ENCODE peak calls at places on chromosomes 16 and 17, in four cellular contexts. J, A, T and D are unnamed samples.

GRCh38 chr17:39666601-39667261 is 1.5 kb upstream of the PNMT start:
- DNase-seq in J (peak), A (no peak), T (no peak), D (no peak)

GRCh38 chr17:76027159-76027839 is at the start of gene EVPL:
- DNase-seq in J (no peak), A (peak), T (no peak), D (no peak)

GRCh38 chr17:1776328-1776727 is 14.5 kb downstream of the SERPINF1 start:
- DNase-seq in J (no peak), A (no peak), T (no peak), D (no peak)

GRCh38 chr16:4685776-4686496 is 7.4 kb upstream of the NUDT16L1 start:
- DNase-seq in J (no peak), A (no peak), T (no peak), D (no peak)

GRCh38 chr17:69672924-69673323 is 258.4 kb downstream of the MAP2K6 start:
- DNase-seq in J (no peak), A (no peak), T (no peak), D (no peak)

GRCh38 chr17:2697611-2698162 is 13.9 kb downstream of the CLUH start:
- DNase-seq in J (peak), A (no peak), T (no peak), D (no peak)

GRCh38 chr16:57113042-57113453 is 20.7 kb downstream of the CPNE2 start:
- DNase-seq in J (no peak), A (no peak), T (no peak), D (no peak)

GRCh38 chr16:49081556-49081955 is 200.1 kb downstream of the CBLN1 start:
- DNase-seq in J (no peak), A (no peak), T (no peak), D (no peak)

GRCh38 chr17:50518265-50519023 is 10.2 kb downstream of the MYCBPAP start:
- DNase-seq in J (no peak), A (no peak), T (no peak), D (no peak)

GRCh38 chr16:75266738-75267630 is 15.6 kb upstream of the BCAR1 start:
- DNase-seq in J (no peak), A (no peak), T (no peak), D (no peak)

GRCh38 chr17:63835167-63835720 is 7.2 kb downstream of the SMARCD2 start:
- DNase-seq in J (no peak), A (no peak), T (no peak), D (no peak)

GRCh38 chr17:73349138-73349537 is 37.3 kb upstream of the CDC42EP4 start:
- DNase-seq in J (no peak), A (no peak), T (peak), D (no peak)

GRCh38 chr16:30660424-30661251 is 2.4 kb downstream of the FBRS start:
- DNase-seq in J (no peak), A (no peak), T (no peak), D (no peak)

GRCh38 chr16:11494029-11494428 is 92.7 kb downstream of the LITAF start:
- DNase-seq in J (no peak), A (no peak), T (no peak), D (no peak)

GRCh38 chr17:77849203-77849602 is 109.3 kb upstream of the TNRC6C start:
- DNase-seq in J (no peak), A (no peak), T (no peak), D (no peak)

GRCh38 chr16:78813917-78814316 is 714.5 kb downstream of the WWOX start:
- DNase-seq in J (no peak), A (no peak), T (no peak), D (no peak)

GRCh38 chr17:45425984-45426413 is 6.7 kb downstream of the ARHGAP27 start:
- DNase-seq in J (no peak), A (no peak), T (no peak), D (no peak)

GRCh38 chr16:73020409-73020884 is 27.5 kb downstream of the ZFHX3 start:
- DNase-seq in J (peak), A (peak), T (no peak), D (no peak)

GRCh38 chr17:73369126-73369525 is 57.3 kb upstream of the CDC42EP4 start:
- DNase-seq in J (no peak), A (peak), T (no peak), D (no peak)

GRCh38 chr16:65226077-65226476 is 104.2 kb upstream of the CDH11 start:
- DNase-seq in J (no peak), A (no peak), T (no peak), D (no peak)

GRCh38 chr16:87246269-87247065 is 70.7 kb downstream of the C16orf95 start:
- DNase-seq in J (no peak), A (no peak), T (no peak), D (peak)

GRCh38 chr16:10594312-10594950 is 14.0 kb upstream of the EMP2 start:
- DNase-seq in J (no peak), A (no peak), T (no peak), D (no peak)

GRCh38 chr16:24178496-24178895 is 77.6 kb upstream of the CACNG3 start:
- DNase-seq in J (no peak), A (no peak), T (no peak), D (no peak)

GRCh38 chr17:28492352-28493310 is 13.5 kb upstream of the FOXN1 start:
- DNase-seq in J (no peak), A (no peak), T (no peak), D (no peak)

GRCh38 chr16:87723224-87723619 is 42.6 kb downstream of the KLHDC4 start:
- DNase-seq in J (peak), A (peak), T (peak), D (peak)

GRCh38 chr17:35254107-35254802 is 11.4 kb downstream of the SLFN5 start:
- DNase-seq in J (peak), A (no peak), T (no peak), D (no peak)

GRCh38 chr17:22310717-22311686 is 618.7 kb downstream of the KCNJ18 start:
- DNase-seq in J (no peak), A (peak), T (no peak), D (no peak)

GRCh38 chr17:39701012-39701783 is 1.3 kb downstream of the ERBB2 start:
- DNase-seq in J (no peak), A (no peak), T (no peak), D (no peak)

GRCh38 chr17:75321506-75321905 is 32.3 kb upstream of the SLC25A19 start:
- DNase-seq in J (no peak), A (no peak), T (no peak), D (no peak)

GRCh38 chr17:47686276-47686635 is 7.7 kb upstream of the TBKBP1 start:
- DNase-seq in J (no peak), A (no peak), T (no peak), D (no peak)

GRCh38 chr16:22190169-22191088 is 15.6 kb upstream of the EEF2K start:
- DNase-seq in J (peak), A (peak), T (peak), D (peak)

GRCh38 chr17:21397341-21398050 is 21.3 kb downstream of the KCNJ12 start:
- DNase-seq in J (no peak), A (no peak), T (no peak), D (peak)

GRCh38 chr17:78822552-78822951 is 18.1 kb downstream of the USP36 start:
- DNase-seq in J (no peak), A (no peak), T (peak), D (no peak)

GRCh38 chr17:5843366-5844026 is 226.7 kb upstream of the WSCD1 start:
- DNase-seq in J (no peak), A (no peak), T (no peak), D (no peak)

GRCh38 chr16:31215287-31216115 is 1.4 kb downstream of the PYDC1 start:
- DNase-seq in J (peak), A (no peak), T (no peak), D (peak)

GRCh38 chr17:19346351-19347255 is 15.9 kb downstream of the B9D1 start:
- DNase-seq in J (peak), A (peak), T (peak), D (no peak)

GRCh38 chr16:21264226-21265036 is 13.7 kb downstream of the CRYM start:
- DNase-seq in J (peak), A (no peak), T (peak), D (no peak)

GRCh38 chr17:77480509-77481215 is 339.9 kb downstream of the SEC14L1 start:
- DNase-seq in J (no peak), A (no peak), T (no peak), D (no peak)

GRCh38 chr17:80441133-80441578 is 26.2 kb downstream of the ENDOV start:
- DNase-seq in J (no peak), A (no peak), T (no peak), D (no peak)

GRCh38 chr16:67388591-67388990 is 4.7 kb downstream of the TPPP3 start:
- DNase-seq in J (no peak), A (no peak), T (no peak), D (no peak)